ENCODE peak calls at places on chromosomes 11 and 22, in ten cellular contexts. J is AG10803, X is fibroblast of lung, K is NT2/D1, C is GM06990, R is aorta, U is mucosa of descending colon, V is AG04449, A is choroid plexus epithelial cell, I is fibroblast of the aortic adventitia. W is an unnamed sample.

GRCh38 chr11:110463153-110463552 is 33.4 kb downstream of the FDX1 start:
- DNase-seq in J (peak), X (peak), K (peak), C (no peak), R (peak), U (peak), V (no peak), A (peak), I (peak), W (peak)

GRCh38 chr22:37205046-37205445 is 7.2 kb downstream of the SSTR3 start:
- DNase-seq in J (no peak), X (no peak), K (no peak), C (no peak), R (peak), U (no peak), V (no peak), A (no peak), I (no peak), W (no peak)

GRCh38 chr22:47207387-47207786 is 444.9 kb downstream of the TBC1D22A start:
- DNase-seq in J (no peak), X (no peak), K (no peak), C (no peak), R (peak), U (no peak), V (no peak), A (no peak), I (no peak), W (no peak)

GRCh38 chr11:73151371-73151870 is 9.3 kb upstream of the FCHSD2 start:
- DNase-seq in J (no peak), X (no peak), K (no peak), C (no peak), R (no peak), U (no peak), V (no peak), A (no peak), I (no peak), W (no peak)

GRCh38 chr11:65414776-65415498 is 7.7 kb upstream of the NEAT1 start:
- DNase-seq in J (peak), X (no peak), K (no peak), C (no peak), R (peak), U (no peak), V (no peak), A (peak), I (peak), W (no peak)

GRCh38 chr11:65311197-65311631 is 3.5 kb upstream of the CDC42EP2 start:
- DNase-seq in J (no peak), X (peak), K (no peak), C (no peak), R (no peak), U (no peak), V (no peak), A (no peak), I (peak), W (no peak)

GRCh38 chr22:44738347-44738715 is 14.0 kb upstream of the ARHGAP8 start:
- DNase-seq in J (no peak), X (no peak), K (no peak), C (no peak), R (no peak), U (peak), V (no peak), A (peak), I (no peak), W (no peak)

GRCh38 chr11:15977116-15977515 is 379.2 kb downstream of the SOX6 start:
- DNase-seq in J (no peak), X (no peak), K (no peak), C (no peak), R (no peak), U (no peak), V (no peak), A (no peak), I (no peak), W (no peak)

GRCh38 chr11:57568330-57568766 is 876 bp upstream of the UBE2L6 start:
- DNase-seq in J (peak), X (peak), K (peak), C (peak), R (no peak), U (peak), V (no peak), A (peak), I (peak), W (peak)

GRCh38 chr22:23305321-23305910 is 125.1 kb downstream of the BCR start:
- DNase-seq in J (peak), X (peak), K (no peak), C (no peak), R (peak), U (no peak), V (no peak), A (peak), I (peak), W (no peak)

DNA sequence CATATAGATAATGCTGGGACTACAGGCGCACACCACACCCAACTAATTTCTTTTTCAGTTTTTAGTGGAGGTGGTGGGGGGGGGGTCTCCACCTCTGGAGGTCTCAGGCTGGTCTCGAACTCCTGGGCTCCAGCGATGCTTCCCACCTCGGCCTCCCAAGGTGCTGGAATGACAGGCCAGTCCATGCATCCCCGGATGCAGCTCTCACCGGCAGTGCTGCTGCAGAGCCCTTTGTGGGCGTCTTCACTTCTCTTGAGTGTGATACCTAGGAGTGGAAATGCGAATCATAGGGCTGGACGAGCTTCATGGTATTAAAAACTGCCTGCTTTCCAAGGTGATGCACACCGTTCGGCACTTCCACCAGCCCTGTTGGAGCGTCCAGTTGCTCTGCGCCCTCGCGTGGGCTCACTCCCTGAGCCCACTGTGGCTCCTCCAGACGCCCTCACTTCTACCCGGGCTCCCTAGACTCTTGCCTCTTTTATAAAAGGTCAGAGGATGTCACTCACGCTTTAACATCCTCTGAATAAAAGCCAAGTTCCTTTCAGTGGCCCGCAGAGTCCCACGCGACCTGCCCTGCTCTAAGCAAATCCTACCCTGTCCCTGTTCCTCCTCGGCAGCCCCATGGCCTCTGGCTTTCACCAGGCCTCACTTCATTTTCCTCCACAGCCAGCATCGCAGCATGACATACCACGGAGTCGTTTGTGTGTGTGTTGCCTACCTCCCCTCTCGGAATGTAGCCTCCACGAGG is 833 bp upstream of the BID start:
- DNase-seq in J (no peak), X (no peak), K (no peak), C (no peak), R (no peak), U (no peak), V (no peak), A (no peak), I (no peak), W (no peak)
- H3K4me3 ChIP-seq in J (no peak), X (peak), K (no peak), C (no peak), R (no peak), U (no peak), V (peak), A (no peak), I (no peak), W (no peak)

DNA sequence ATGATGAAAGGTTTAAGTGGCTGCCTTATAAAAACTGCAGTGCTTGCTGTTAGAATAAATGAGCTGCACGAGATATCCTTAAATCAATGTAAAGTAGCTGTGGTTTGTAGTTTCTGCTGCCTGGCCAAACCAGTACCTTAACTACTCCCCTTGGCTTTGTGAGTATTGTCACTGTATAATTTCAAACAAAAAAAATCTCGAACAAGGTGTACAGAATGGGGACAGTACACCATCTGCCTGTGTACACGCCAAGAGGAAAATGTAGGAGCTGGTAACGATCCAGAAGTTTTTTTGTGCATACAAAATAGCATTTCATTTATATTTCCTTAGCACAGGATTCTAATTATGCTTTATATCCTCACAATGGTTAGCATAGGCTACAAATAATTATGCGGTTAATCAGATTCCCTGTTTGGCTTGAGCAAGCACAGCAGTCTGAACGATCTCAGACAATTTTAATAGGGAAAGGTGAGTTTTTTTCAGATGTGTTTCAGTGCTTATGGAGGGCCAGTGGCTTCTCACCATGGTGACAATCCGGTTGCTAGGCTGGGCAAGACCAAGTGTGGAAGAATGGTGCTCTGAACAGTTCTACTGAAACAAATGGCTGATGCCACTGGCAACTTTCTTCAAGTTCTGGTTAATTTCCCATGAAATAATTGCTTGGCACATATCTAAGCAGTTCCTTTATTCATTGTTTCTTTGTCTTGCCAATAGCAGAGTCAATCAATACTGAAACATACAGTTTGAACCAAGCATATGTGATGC is 20.8 kb upstream of the NDUFC2 start:
- DNase-seq in J (no peak), X (no peak), K (no peak), C (no peak), R (no peak), U (no peak), V (no peak), A (no peak), I (no peak), W (no peak)
- H3K4me3 ChIP-seq in J (no peak), X (no peak), K (no peak), C (no peak), R (no peak), U (no peak), V (no peak), A (no peak), I (no peak), W (no peak)

GRCh38 chr11:36409152-36409713 is 100.8 kb downstream of the TRAF6 start:
- DNase-seq in J (no peak), X (no peak), K (no peak), C (no peak), R (no peak), U (no peak), V (no peak), A (peak), I (peak), W (peak)
- H3K4me3 ChIP-seq in J (no peak), X (no peak), K (no peak), C (no peak), R (no peak), U (no peak), V (no peak), A (no peak), I (no peak), W (no peak)

GRCh38 chr11:71930556-71931244 is 1.9 kb downstream of the RNF121 start:
- DNase-seq in J (no peak), X (no peak), K (no peak), C (no peak), R (no peak), U (no peak), V (no peak), A (no peak), I (peak), W (no peak)

GRCh38 chr11:71928739-71929443 is at the start of gene RNF121:
- DNase-seq in J (peak), X (peak), K (peak), C (peak), R (peak), U (peak), V (no peak), A (peak), I (peak), W (peak)

GRCh38 chr11:71933141-71933933 is 4.5 kb downstream of the RNF121 start:
- DNase-seq in J (no peak), X (no peak), K (no peak), C (no peak), R (no peak), U (no peak), V (no peak), A (no peak), I (no peak), W (no peak)

GRCh38 chr11:71929491-71929890 is 645 bp downstream of the RNF121 start:
- DNase-seq in J (no peak), X (no peak), K (no peak), C (no peak), R (no peak), U (no peak), V (no peak), A (no peak), I (no peak), W (no peak)

DNA sequence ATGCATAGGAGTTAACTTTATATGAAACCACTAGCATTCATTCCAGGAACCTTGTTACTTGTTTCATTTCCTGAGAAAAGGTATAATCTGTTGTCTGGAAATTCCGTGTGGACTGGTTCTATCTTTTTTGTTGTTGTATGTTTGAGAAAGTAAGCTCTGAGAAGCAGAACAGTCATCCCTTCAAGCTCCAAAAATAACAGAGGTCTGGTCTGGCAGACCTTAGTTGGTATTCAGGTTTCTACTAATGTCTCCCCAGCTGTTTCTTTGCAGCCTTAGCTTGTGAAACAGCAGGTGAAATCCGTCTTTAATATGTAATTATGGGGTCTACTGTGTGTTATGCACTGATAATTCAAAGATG is 2.4 kb downstream of the RNF121 start:
- DNase-seq in J (no peak), X (no peak), K (no peak), C (peak), R (no peak), U (no peak), V (no peak), A (no peak), I (peak), W (no peak)
- H3K4me3 ChIP-seq in J (no peak), X (no peak), K (no peak), C (peak), R (no peak), U (no peak), V (no peak), A (no peak), I (no peak), W (no peak)

GRCh38 chr22:26656896-26657851 is at the start of gene MIAT:
- DNase-seq in J (no peak), X (no peak), K (no peak), C (peak), R (no peak), U (peak), V (no peak), A (no peak), I (no peak), W (no peak)

GRCh38 chr22:26658671-26659478 is 1.5 kb downstream of the MIAT start:
- DNase-seq in J (peak), X (peak), K (peak), C (peak), R (no peak), U (peak), V (peak), A (peak), I (peak), W (peak)

GRCh38 chr22:26662160-26662559 is 4.8 kb downstream of the MIAT start:
- DNase-seq in J (no peak), X (no peak), K (no peak), C (no peak), R (no peak), U (no peak), V (no peak), A (no peak), I (no peak), W (no peak)

GRCh38 chr22:26660961-26661578 is 3.7 kb downstream of the MIAT start:
- DNase-seq in J (no peak), X (no peak), K (peak), C (no peak), R (no peak), U (no peak), V (no peak), A (no peak), I (no peak), W (no peak)

GRCh38 chr22:26658161-26658560 is 773 bp downstream of the MIAT start:
- DNase-seq in J (no peak), X (no peak), K (no peak), C (no peak), R (no peak), U (no peak), V (no peak), A (no peak), I (no peak), W (no peak)
- H3K4me3 ChIP-seq in J (peak), X (peak), K (peak), C (peak), R (no peak), U (no peak), V (peak), A (no peak), I (peak), W (peak)

GRCh38 chr11:94473177-94473799 is 20.4 kb downstream of the MRE11 start:
- DNase-seq in J (peak), X (no peak), K (peak), C (peak), R (no peak), U (peak), V (no peak), A (peak), I (peak), W (no peak)

DNA sequence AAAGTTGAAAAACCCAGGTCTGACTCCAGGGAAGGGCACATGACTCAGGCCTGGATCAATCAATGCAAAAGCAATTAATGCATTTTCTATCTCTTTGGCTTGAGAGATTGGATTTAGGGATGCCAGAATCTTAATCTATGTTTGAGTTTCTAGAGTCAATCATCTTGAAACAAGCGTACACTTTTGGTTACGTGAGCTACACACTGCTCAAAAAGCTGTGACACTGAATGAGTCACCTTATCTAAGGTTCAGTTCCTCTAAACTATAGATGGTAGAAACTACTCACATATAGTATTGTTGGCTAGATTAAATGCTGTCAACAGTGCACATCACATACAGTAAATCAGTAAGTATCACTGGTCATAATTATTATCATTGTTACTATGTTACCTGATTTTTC is 24.2 kb downstream of the MRE11 start:
- DNase-seq in J (no peak), X (no peak), K (no peak), C (peak), R (no peak), U (no peak), V (no peak), A (no peak), I (no peak), W (no peak)
- H3K4me3 ChIP-seq in J (no peak), X (no peak), K (no peak), C (no peak), R (no peak), U (no peak), V (no peak), A (no peak), I (no peak), W (no peak)